ENCODE peak calls at places on chromosomes 16 and 17, in nine cellular contexts. G is PC-9, F is psoas muscle, N is DND-41, H is heart right ventricle, W is esophagus squamous epithelium, I is H1, M is fibroblast of lung, C is uterus. B is an unnamed sample.

GRCh38 chr16:73949574-73950348 is 346.9 kb upstream of the PSMD7 start:
- DNase-seq in G (peak; percentile 66), F (no peak), N (no peak), H (peak; percentile 7), W (no peak), I (no peak), M (peak; percentile 98), C (no peak), B (no peak)

GRCh38 chr16:26930776-26931175 is 136.0 kb upstream of the C16orf82 start:
- DNase-seq in G (no peak), F (no peak), N (no peak), H (no peak), W (no peak), I (no peak), M (no peak), C (no peak), B (no peak)

GRCh38 chr16:77330332-77331043 is 104.3 kb downstream of the ADAMTS18 start:
- DNase-seq in G (no peak), F (no peak), N (no peak), H (no peak), W (no peak), I (no peak), M (no peak), C (no peak), B (no peak)

GRCh38 chr16:64910351-64910750 is 211.5 kb downstream of the CDH11 start:
- DNase-seq in G (no peak), F (peak; percentile 64), N (no peak), H (peak; percentile 77), W (no peak), I (no peak), M (peak; percentile 89), C (peak; percentile 22), B (peak; percentile 19)

GRCh38 chr17:35588196-35588920 is 1.2 kb downstream of the AP2B1 start:
- DNase-seq in G (peak; percentile 99), F (no peak), N (no peak), H (no peak), W (no peak), I (no peak), M (peak; percentile 36), C (no peak), B (no peak)

GRCh38 chr16:11597737-11598136 is 11.0 kb upstream of the LITAF start:
- DNase-seq in G (no peak), F (peak; percentile 37), N (no peak), H (no peak), W (no peak), I (no peak), M (peak; percentile 53), C (peak; percentile 50), B (no peak)

GRCh38 chr16:85965125-85965524 is 66.2 kb downstream of the IRF8 start:
- DNase-seq in G (no peak), F (no peak), N (no peak), H (no peak), W (no peak), I (no peak), M (no peak), C (no peak), B (no peak)

GRCh38 chr17:61749823-61750404 is 113.4 kb downstream of the BRIP1 start:
- DNase-seq in G (no peak), F (no peak), N (no peak), H (no peak), W (no peak), I (no peak), M (no peak), C (no peak), B (no peak)

GRCh38 chr17:77637807-77638182 is 320.7 kb upstream of the TNRC6C start:
- DNase-seq in G (no peak), F (no peak), N (no peak), H (no peak), W (no peak), I (no peak), M (no peak), C (no peak), B (no peak)

GRCh38 chr17:66789961-66790421 is 44.9 kb upstream of the CACNG5 start:
- DNase-seq in G (no peak), F (peak; percentile 68), N (no peak), H (no peak), W (no peak), I (no peak), M (no peak), C (no peak), B (no peak)

GRCh38 chr17:63490321-63490720 is 13.5 kb downstream of the ACE start:
- DNase-seq in G (no peak), F (no peak), N (no peak), H (no peak), W (no peak), I (no peak), M (no peak), C (no peak), B (no peak)

GRCh38 chr16:53614346-53614745 is 89.3 kb downstream of the RPGRIP1L start:
- DNase-seq in G (no peak), F (no peak), N (no peak), H (no peak), W (no peak), I (no peak), M (no peak), C (no peak), B (no peak)

GRCh38 chr16:83402969-83403368 is 404.8 kb upstream of the HSBP1 start:
- DNase-seq in G (no peak), F (no peak), N (no peak), H (no peak), W (no peak), I (no peak), M (peak; percentile 35), C (no peak), B (no peak)

DNA sequence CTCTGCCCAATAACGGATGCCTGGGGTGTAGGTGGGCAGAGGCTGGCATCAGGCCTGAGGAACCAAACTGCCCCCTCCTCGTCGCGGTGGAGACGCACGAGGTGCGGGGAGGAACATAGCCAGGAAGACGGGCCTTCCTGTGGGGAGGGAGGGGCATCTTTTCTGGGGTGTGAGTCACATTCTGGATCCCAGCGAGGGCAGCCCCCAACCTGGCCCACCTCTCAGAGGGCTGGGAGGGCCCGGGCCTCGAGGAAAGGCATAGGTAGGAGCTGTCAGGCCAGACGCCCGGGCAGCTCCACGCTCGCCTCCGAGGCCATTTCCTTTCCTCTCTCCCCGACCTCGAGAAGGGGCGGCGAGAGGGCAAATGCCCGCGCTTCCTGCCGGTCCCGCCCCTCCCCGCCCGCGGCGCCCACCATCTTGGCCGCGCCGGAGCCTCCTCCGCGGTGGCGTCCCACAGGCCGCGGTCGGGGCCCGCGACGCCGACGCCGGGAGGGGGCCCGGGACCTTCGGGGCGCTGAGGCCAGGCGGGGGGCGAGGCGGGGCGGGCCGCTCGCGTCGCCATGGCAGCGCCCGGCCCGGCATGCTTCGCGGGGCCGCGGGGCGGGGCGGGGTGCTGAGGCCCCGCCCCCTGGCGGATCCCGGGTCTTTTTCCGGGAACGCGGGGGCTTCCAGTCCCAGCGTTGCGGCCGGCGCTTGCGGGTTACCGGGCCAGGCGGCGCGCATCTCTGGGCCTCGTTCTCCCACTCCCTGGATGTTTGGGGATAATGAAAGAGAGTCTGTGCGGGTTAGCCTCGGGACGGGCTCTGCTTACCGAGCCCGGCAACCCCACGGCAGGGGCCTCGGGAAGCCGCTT is 13.2 kb downstream of the RAI1 start:
- DNase-seq in G (peak; percentile 72), F (peak; percentile 84), N (peak; percentile 78), H (peak; percentile 71), W (no peak), I (peak; percentile 84), M (peak; percentile 60), C (peak; percentile 82), B (peak; percentile 36)
- TF ChIP-seq CTCF in G (no peak), F (no peak), N (no peak), H (no peak), W (no peak), I (no peak), M (no peak), C (no peak), B (no peak)

GRCh38 chr16:28324235-28324886 is 32.0 kb downstream of the SBK1 start:
- DNase-seq in G (no peak), F (no peak), N (no peak), H (peak; percentile 1), W (no peak), I (no peak), M (no peak), C (no peak), B (no peak)

GRCh38 chr16:28321700-28322411 is 29.5 kb downstream of the SBK1 start:
- DNase-seq in G (no peak), F (no peak), N (peak; percentile 63), H (no peak), W (no peak), I (peak; percentile 90), M (peak; percentile 15), C (no peak), B (no peak)

GRCh38 chr16:28320741-28321140 is 28.4 kb downstream of the SBK1 start:
- DNase-seq in G (no peak), F (no peak), N (no peak), H (no peak), W (no peak), I (no peak), M (no peak), C (no peak), B (no peak)

GRCh38 chr16:28326881-28327610 is 34.7 kb downstream of the SBK1 start:
- DNase-seq in G (peak; percentile 56), F (peak; percentile 64), N (peak; percentile 52), H (peak; percentile 34), W (no peak), I (peak; percentile 88), M (peak; percentile 42), C (no peak), B (no peak)

DNA sequence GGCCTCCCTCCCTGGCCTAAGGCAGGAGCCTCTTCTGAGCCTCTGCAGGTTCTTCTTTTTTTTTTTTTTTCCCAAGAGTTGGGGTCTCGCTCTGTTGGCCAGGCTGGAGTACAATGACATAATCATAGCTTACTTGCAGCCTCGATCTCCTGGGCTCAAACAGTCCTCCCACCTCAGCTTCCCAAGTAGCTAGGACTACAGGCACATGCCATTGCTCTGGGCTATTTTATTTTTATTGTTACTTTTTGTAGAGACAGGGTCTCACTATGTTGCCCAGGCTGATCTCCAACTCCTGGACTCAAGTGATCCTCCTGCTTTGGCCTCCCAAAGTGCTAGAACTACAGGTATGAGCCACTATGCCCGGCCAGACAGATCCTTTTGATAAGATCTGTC is 32.6 kb downstream of the SBK1 start:
- DNase-seq in G (no peak), F (no peak), N (no peak), H (no peak), W (no peak), I (no peak), M (no peak), C (no peak), B (no peak)
- H3K27ac ChIP-seq in G (no peak overlapping the region), F (no peak overlapping the region), N (no peak overlapping the region), H (no peak overlapping the region), W (no peak overlapping the region), I (no peak overlapping the region), M (no peak overlapping the region), C (no peak overlapping the region), B (no peak overlapping the region)

DNA sequence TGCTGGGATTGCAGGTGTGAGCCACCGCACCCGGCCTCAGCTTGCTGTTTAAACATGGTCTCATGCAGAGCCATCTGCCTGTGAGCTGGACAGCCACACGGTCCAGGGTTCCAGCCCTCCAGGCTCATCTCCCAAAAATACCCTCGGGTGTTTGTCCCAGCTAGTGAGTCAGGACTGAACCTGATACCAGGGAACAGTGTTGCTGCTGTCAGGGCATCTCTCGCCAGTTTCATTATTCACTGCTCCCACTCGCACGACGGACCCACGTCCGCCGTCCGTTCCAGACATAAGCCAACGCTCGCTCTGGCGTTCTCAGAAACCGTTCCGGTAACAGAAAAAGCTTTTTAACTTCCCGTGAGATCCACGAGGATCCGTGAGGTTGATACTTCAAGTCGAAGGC is 77.6 kb downstream of the NXN start:
- DNase-seq in G (no peak), F (peak; percentile 87), N (no peak), H (no peak), W (no peak), I (no peak), M (no peak), C (no peak), B (no peak)
- H3K4me1 ChIP-seq in G (no peaks in the 10 kb centered on the region), F (peaks cover 31% of the 10 kb centered on the region), N (no peaks in the 10 kb centered on the region), H (peaks cover 23% of the 10 kb centered on the region), W (peaks cover 4% of the 10 kb centered on the region), I (peaks cover 14% of the 10 kb centered on the region), M (peaks cover 17% of the 10 kb centered on the region), C (peaks cover 11% of the 10 kb centered on the region), B (peaks cover 3% of the 10 kb centered on the region)

GRCh38 chr17:75652341-75652740 is 14.6 kb downstream of the RECQL5 start:
- DNase-seq in G (no peak), F (no peak), N (no peak), H (no peak), W (no peak), I (no peak), M (no peak), C (no peak), B (no peak)
- TF ChIP-seq CTCF in G (no peak), F (no peak), N (no peak), H (no peak), W (no peak), I (no peak), M (no peak), C (no peak), B (no peak)

B was measured in thoracic aorta.